ENCODE peak calls at places on chromosomes 1 and 21, in six cellular contexts. B, C, L, M, S and P are unnamed samples.

GRCh38 chr1:154419620-154420020 is 14.5 kb downstream of the IL6R start:
- DNase-seq in B (peak; percentile 71), C (no peak), L (no peak), M (no peak), S (peak; percentile 45), P (peak; percentile 88)

GRCh38 chr1:235697517-235697916 is 47.9 kb upstream of the GNG4 start:
- DNase-seq in B (no peak), C (no peak), L (no peak), M (no peak), S (no peak), P (no peak)

GRCh38 chr1:201363455-201363854 is 14.0 kb downstream of the TNNT2 start:
- DNase-seq in B (no peak), C (no peak), L (no peak), M (no peak), S (no peak), P (no peak)

GRCh38 chr1:109891930-109892329 is 18.7 kb upstream of the CSF1 start:
- DNase-seq in B (no peak), C (no peak), L (no peak), M (no peak), S (peak; percentile 61), P (no peak)

GRCh38 chr1:185840880-185841279 is 106.7 kb downstream of the HMCN1 start:
- DNase-seq in B (no peak), C (no peak), L (no peak), M (no peak), S (no peak), P (no peak)

GRCh38 chr21:16551101-16551695 is 821.4 kb downstream of the USP25 start:
- DNase-seq in B (no peak), C (no peak), L (no peak), M (no peak), S (no peak), P (no peak)

GRCh38 chr1:230067441-230067870 is 418 bp downstream of the GALNT2 start:
- DNase-seq in B (peak; percentile 37), C (no peak), L (peak; percentile 51), M (no peak), S (no peak), P (peak; percentile 74)

GRCh38 chr1:62841587-62842169 is 57.7 kb downstream of the ATG4C start:
- DNase-seq in B (no peak), C (peak; percentile 68), L (peak; percentile 10), M (no peak), S (no peak), P (no peak)

GRCh38 chr1:26434161-26434752 is 2.1 kb downstream of the DHDDS start:
- DNase-seq in B (no peak), C (no peak), L (no peak), M (no peak), S (no peak), P (no peak)

GRCh38 chr1:24149854-24150227 is 6.9 kb upstream of the IL22RA1 start:
- DNase-seq in B (no peak), C (no peak), L (no peak), M (no peak), S (no peak), P (no peak)

GRCh38 chr1:158821723-158822122 is 9.4 kb upstream of the MNDA start:
- DNase-seq in B (no peak), C (no peak), L (no peak), M (no peak), S (no peak), P (no peak)

GRCh38 chr1:206447792-206448191 is 22.5 kb upstream of the IKBKE start:
- DNase-seq in B (no peak), C (no peak), L (no peak), M (no peak), S (no peak), P (peak; percentile 48)

GRCh38 chr1:164382384-164382783 is 176.6 kb upstream of the PBX1 start:
- DNase-seq in B (no peak), C (no peak), L (no peak), M (no peak), S (no peak), P (no peak)

GRCh38 chr1:19597463-19598309 is 46.4 kb upstream of the NBL1 start:
- DNase-seq in B (no peak), C (peak; percentile 25), L (peak; percentile 31), M (no peak), S (no peak), P (peak; percentile 64)

GRCh38 chr1:226882631-226883409 is 12.4 kb downstream of the PSEN2 start:
- DNase-seq in B (no peak), C (no peak), L (no peak), M (no peak), S (no peak), P (no peak)

GRCh38 chr1:203322480-203323179 is 17.3 kb downstream of the BTG2 start:
- DNase-seq in B (no peak), C (peak; percentile 27), L (no peak), M (no peak), S (no peak), P (no peak)

GRCh38 chr1:76901158-76901767 is 34.0 kb downstream of the ST6GALNAC5 start:
- DNase-seq in B (no peak), C (peak; percentile 10), L (peak; percentile 31), M (peak; percentile 54), S (peak; percentile 9), P (no peak)

GRCh38 chr1:46549697-46550681 is 1.5 kb downstream of the KNCN start:
- DNase-seq in B (peak; percentile 43), C (no peak), L (no peak), M (peak; percentile 72), S (no peak), P (no peak)

GRCh38 chr1:96579639-96580038 is 141.9 kb upstream of the PTBP2 start:
- DNase-seq in B (no peak), C (no peak), L (no peak), M (no peak), S (no peak), P (no peak)